ENCODE peak calls at places on chromosomes 16 and 17, in nine cellular contexts. V, A, S, C, Q, P, W, O and G are unnamed samples.

GRCh38 chr17:50918933-50919296 is 52.8 kb upstream of the TOB1 start:
- DNase-seq in P (peak; percentile 40), Q (peak; percentile 35), V (peak; percentile 62), W (no peak), O (no peak), S (no peak), A (no peak), C (peak; percentile 79), G (no peak)

GRCh38 chr16:11670171-11671131 is 2.2 kb downstream of the SNN start:
- DNase-seq in C (no peak), A (peak; percentile 44), V (no peak), W (no peak), P (no peak), Q (no peak), O (peak; percentile 72), S (no peak), G (no peak)

GRCh38 chr17:58639681-58640080 is 52.2 kb downstream of the TEX14 start:
- DNase-seq in W (no peak), C (no peak), O (no peak), Q (no peak), V (no peak), P (no peak), S (no peak), A (no peak), G (no peak)

GRCh38 chr17:72422505-72423285 is 301.9 kb downstream of the SOX9 start:
- DNase-seq in Q (peak; percentile 92), C (peak; percentile 44), V (peak; percentile 50), P (peak; percentile 66), S (peak; percentile 38), O (no peak), A (no peak), W (peak; percentile 70), G (peak; percentile 42)

GRCh38 chr16:20884240-20884556 is 16.0 kb downstream of the DCUN1D3 start:
- DNase-seq in O (no peak), S (no peak), P (no peak), Q (peak; percentile 88), V (no peak), W (peak; percentile 85), A (no peak), C (no peak), G (no peak)

GRCh38 chr17:49515196-49515770 is 20.2 kb downstream of the NGFR start:
- DNase-seq in Q (peak; percentile 93), V (peak; percentile 86), A (peak; percentile 94), W (peak; percentile 100), C (peak; percentile 55), O (peak; percentile 38), P (peak; percentile 84), S (peak; percentile 74), G (peak; percentile 48)

GRCh38 chr17:43745541-43745940 is 13.1 kb downstream of the SOST start:
- DNase-seq in W (no peak), A (no peak), P (no peak), C (no peak), Q (no peak), O (no peak), S (no peak), V (no peak), G (no peak)

GRCh38 chr16:57091200-57091989 is 988 bp upstream of the CPNE2 start:
- DNase-seq in V (peak; percentile 33), W (peak; percentile 42), S (peak; percentile 85), Q (peak; percentile 53), O (no peak), C (peak; percentile 66), P (peak; percentile 55), A (peak; percentile 62), G (peak; percentile 72)

GRCh38 chr16:67773099-67773498 is 33.3 kb downstream of the RANBP10 start:
- DNase-seq in V (no peak), Q (no peak), S (peak; percentile 35), A (peak; percentile 43), O (no peak), W (peak; percentile 66), C (no peak), P (peak; percentile 33), G (no peak)

GRCh38 chr17:77875051-77875780 is 83.3 kb upstream of the TNRC6C start:
- DNase-seq in P (no peak), Q (peak; percentile 44), V (no peak), S (no peak), W (peak; percentile 60), O (no peak), C (no peak), A (no peak), G (no peak)

GRCh38 chr16:4879049-4879448 is 31.8 kb downstream of the UBN1 start:
- DNase-seq in Q (no peak), O (no peak), P (no peak), W (no peak), C (no peak), S (no peak), V (no peak), A (no peak), G (no peak)

GRCh38 chr17:8488931-8489330 is 53.2 kb downstream of the NDEL1 start:
- DNase-seq in V (no peak), O (no peak), W (peak; percentile 94), P (no peak), A (no peak), Q (peak; percentile 98), S (no peak), C (no peak), G (no peak)

DNA sequence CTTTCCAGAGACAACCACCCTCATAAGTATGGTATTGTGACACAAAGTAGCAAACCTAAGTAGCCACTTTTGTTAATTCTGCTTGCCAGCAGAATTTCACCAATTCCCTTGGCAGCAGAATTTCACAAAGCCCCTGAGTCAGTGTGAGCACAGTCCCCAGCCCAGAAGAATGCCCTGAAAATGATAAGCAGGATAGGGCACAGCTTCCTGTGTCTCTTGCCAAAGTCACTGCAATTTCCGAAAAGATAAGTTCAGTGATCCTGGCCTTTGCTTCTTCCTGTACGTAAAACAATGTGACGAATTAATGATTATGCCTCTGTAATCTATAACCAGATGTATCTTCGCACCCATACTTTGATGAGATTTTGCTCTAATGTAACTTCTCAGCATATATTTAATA is 16.0 kb upstream of the WIPF2 start:
- DNase-seq in S (no peak), V (no peak), O (no peak), Q (no peak), P (no peak), W (peak; percentile 32), C (no peak), A (no peak), G (no peak)
- H3K27ac ChIP-seq in S (no peak overlapping the region), V (no peak overlapping the region), O (no peak overlapping the region), Q (no peak overlapping the region), P (no peak overlapping the region), W (no peak overlapping the region), C (no peak overlapping the region), A (no peak overlapping the region), G (no peak overlapping the region)

GRCh38 chr17:80260791-80261158 is at the start of gene RNF213:
- DNase-seq in V (peak; percentile 68), Q (no peak), C (peak; percentile 49), A (peak; percentile 62), S (peak; percentile 64), O (peak; percentile 61), W (peak; percentile 37), P (peak; percentile 59), G (peak; percentile 67)

GRCh38 chr17:80254396-80255241 is 6.0 kb upstream of the RNF213 start:
- DNase-seq in A (no peak), C (peak; percentile 79), O (peak; percentile 50), Q (peak; percentile 91), S (peak; percentile 82), W (peak; percentile 74), V (peak; percentile 58), P (peak; percentile 80), G (peak; percentile 76)

GRCh38 chr17:80259642-80260535 is 763 bp upstream of the RNF213 start:
- DNase-seq in O (peak; percentile 64), A (peak; percentile 73), S (peak; percentile 78), C (peak; percentile 62), V (peak; percentile 66), W (peak; percentile 76), Q (peak; percentile 65), P (peak; percentile 76), G (peak; percentile 79)

GRCh38 chr17:80256034-80256350 is 4.7 kb upstream of the RNF213 start:
- DNase-seq in O (no peak), P (no peak), A (no peak), V (no peak), Q (no peak), C (no peak), S (no peak), W (no peak), G (no peak)

DNA sequence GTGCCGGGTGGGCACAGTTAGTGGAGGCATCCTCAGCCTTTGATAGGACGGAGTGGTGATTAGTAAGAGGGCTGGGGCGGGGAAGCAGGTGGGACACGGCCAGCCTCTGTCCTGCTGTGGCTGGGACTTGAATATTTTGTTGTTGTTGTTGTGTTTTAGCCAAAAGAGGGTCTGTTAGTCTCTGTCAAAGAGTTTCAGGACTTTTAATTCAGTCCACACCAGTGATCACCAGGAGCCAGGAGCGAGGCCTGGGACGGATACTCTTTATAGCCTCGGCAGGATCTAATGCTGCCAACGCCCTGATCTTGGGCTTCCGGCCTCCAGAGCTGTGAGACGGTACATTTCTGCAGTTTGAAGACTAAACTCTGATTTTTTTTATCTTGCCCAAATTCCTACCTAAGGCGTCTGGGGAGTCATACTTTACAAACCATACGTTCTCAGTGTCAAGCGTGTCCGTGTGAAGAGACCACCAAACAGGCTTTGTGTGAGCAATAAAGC is 2.9 kb upstream of the RNF213 start:
- DNase-seq in Q (no peak), S (no peak), P (no peak), O (no peak), W (no peak), A (no peak), C (peak; percentile 74), V (no peak), G (no peak)
- TF ChIP-seq CTCF in Q (no peak), S (no peak), P (no peak), O (no peak), W (no peak), A (no peak), C (no peak), V (no peak), G (no peak)

GRCh38 chr16:22065252-22065651 is 27.1 kb upstream of the VWA3A start:
- DNase-seq in O (no peak), C (no peak), S (no peak), W (no peak), P (no peak), V (no peak), Q (no peak), A (no peak), G (peak; percentile 79)

DNA sequence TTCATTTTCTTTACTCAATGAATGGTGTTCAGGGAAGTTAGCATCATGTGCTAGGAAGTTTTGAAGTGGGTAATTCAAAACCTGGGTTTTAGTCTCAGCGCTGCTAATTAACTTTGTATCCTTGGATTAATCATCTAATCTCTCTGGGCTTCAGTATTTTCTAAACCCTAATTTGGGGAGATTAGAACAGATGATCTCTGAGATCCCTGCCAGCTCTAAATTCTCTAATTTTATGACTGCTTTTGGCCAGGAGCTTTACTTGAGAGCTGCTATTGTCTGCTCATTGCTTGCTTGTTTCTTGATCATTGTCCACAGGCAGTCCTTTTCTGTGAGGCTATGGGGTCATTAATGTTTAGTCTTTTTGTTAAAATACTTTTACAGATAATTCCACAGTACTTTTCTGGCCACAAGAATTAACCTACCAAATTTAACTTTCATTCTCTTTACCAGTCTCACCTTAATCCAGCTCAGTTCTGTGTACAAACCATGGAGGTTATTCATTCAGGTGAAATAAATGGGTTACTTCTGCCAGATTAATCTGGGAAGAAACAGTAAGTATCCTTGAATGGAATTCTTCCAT is 28.4 kb upstream of the VWA3A start:
- DNase-seq in Q (no peak), O (no peak), A (no peak), C (no peak), S (no peak), V (no peak), W (no peak), P (no peak), G (no peak)
- H3K27ac ChIP-seq in Q (no peak overlapping the region), O (no peak overlapping the region), A (no peak overlapping the region), C (no peak overlapping the region), S (no peak overlapping the region), V (no peak overlapping the region), W (no peak overlapping the region), P (no peak overlapping the region), G (no peak overlapping the region)

GRCh38 chr17:5122586-5123342 is 6.9 kb downstream of the USP6 start:
- DNase-seq in W (peak; percentile 29), Q (no peak), C (no peak), O (no peak), A (peak; percentile 37), V (peak; percentile 24), S (no peak), P (peak; percentile 15), G (no peak)
- TF ChIP-seq CTCF in W (no peak), Q (no peak), C (no peak), O (no peak), A (no peak), V (no peak), S (no peak), P (no peak), G (no peak)